ENCODE peak calls at places on chromosomes 5 and 9, in ten cellular contexts. One of them, this sample, is unnamed.

GRCh38 chr5:152688561-152689274 is 283.6 kb upstream of the NMUR2 start:
- DNase-seq in stromal cell of bone marrow: peak; percentile 83
- DNase-seq in T-cell: no peak
- DNase-seq in A549: peak; percentile 54
- DNase-seq in Daoy: peak; percentile 74
- DNase-seq in NCI-H1930: no peak
- DNase-seq in choroid plexus epithelial cell: peak; percentile 39
- DNase-seq in H54: peak; percentile 23
- DNase-seq in left cardiac atrium: peak; percentile 29
- DNase-seq in fibroblast of mammary gland: peak; percentile 95
- DNase-seq in this sample: peak; percentile 27

GRCh38 chr5:175840050-175840841 is 31.1 kb upstream of the CPLX2 start:
- DNase-seq in stromal cell of bone marrow: peak; percentile 2
- DNase-seq in T-cell: no peak
- DNase-seq in A549: peak; percentile 64
- DNase-seq in Daoy: no peak
- DNase-seq in NCI-H1930: no peak
- DNase-seq in choroid plexus epithelial cell: peak; percentile 61
- DNase-seq in H54: no peak
- DNase-seq in left cardiac atrium: no peak
- DNase-seq in fibroblast of mammary gland: peak; percentile 38
- DNase-seq in this sample: no peak

GRCh38 chr5:170892201-170892600 is 30.4 kb downstream of the RANBP17 start:
- DNase-seq in stromal cell of bone marrow: peak; percentile 15
- DNase-seq in T-cell: no peak
- DNase-seq in A549: no peak
- DNase-seq in Daoy: peak; percentile 72
- DNase-seq in NCI-H1930: no peak
- DNase-seq in choroid plexus epithelial cell: peak; percentile 85
- DNase-seq in H54: no peak
- DNase-seq in left cardiac atrium: no peak
- DNase-seq in fibroblast of mammary gland: peak; percentile 78
- DNase-seq in this sample: no peak

GRCh38 chr5:65871182-65871581 is 55.2 kb upstream of the ERBIN start:
- DNase-seq in stromal cell of bone marrow: no peak
- DNase-seq in T-cell: no peak
- DNase-seq in A549: peak; percentile 41
- DNase-seq in Daoy: peak; percentile 46
- DNase-seq in NCI-H1930: no peak
- DNase-seq in choroid plexus epithelial cell: peak; percentile 65
- DNase-seq in H54: no peak
- DNase-seq in left cardiac atrium: no peak
- DNase-seq in fibroblast of mammary gland: peak; percentile 49
- DNase-seq in this sample: no peak

GRCh38 chr5:93427316-93427715 is 153.7 kb downstream of the NR2F1-AS1 start:
- DNase-seq in stromal cell of bone marrow: no peak
- DNase-seq in T-cell: no peak
- DNase-seq in A549: no peak
- DNase-seq in Daoy: no peak
- DNase-seq in NCI-H1930: no peak
- DNase-seq in choroid plexus epithelial cell: no peak
- DNase-seq in H54: no peak
- DNase-seq in left cardiac atrium: no peak
- DNase-seq in fibroblast of mammary gland: no peak
- DNase-seq in this sample: no peak

GRCh38 chr9:17380126-17380861 is 198.6 kb upstream of the SH3GL2 start:
- DNase-seq in stromal cell of bone marrow: no peak
- DNase-seq in T-cell: no peak
- DNase-seq in A549: no peak
- DNase-seq in Daoy: no peak
- DNase-seq in NCI-H1930: no peak
- DNase-seq in choroid plexus epithelial cell: no peak
- DNase-seq in H54: no peak
- DNase-seq in left cardiac atrium: no peak
- DNase-seq in fibroblast of mammary gland: no peak
- DNase-seq in this sample: no peak

GRCh38 chr5:8956659-8957058 is 589.2 kb downstream of the SEMA5A start:
- DNase-seq in stromal cell of bone marrow: no peak
- DNase-seq in T-cell: no peak
- DNase-seq in A549: no peak
- DNase-seq in Daoy: no peak
- DNase-seq in NCI-H1930: no peak
- DNase-seq in choroid plexus epithelial cell: no peak
- DNase-seq in H54: no peak
- DNase-seq in left cardiac atrium: no peak
- DNase-seq in fibroblast of mammary gland: no peak
- DNase-seq in this sample: no peak

GRCh38 chr9:15513335-15513734 is 2.6 kb upstream of the PSIP1 start:
- DNase-seq in stromal cell of bone marrow: no peak
- DNase-seq in T-cell: no peak
- DNase-seq in A549: peak; percentile 53
- DNase-seq in Daoy: peak; percentile 9
- DNase-seq in NCI-H1930: no peak
- DNase-seq in choroid plexus epithelial cell: peak; percentile 28
- DNase-seq in H54: peak; percentile 14
- DNase-seq in left cardiac atrium: no peak
- DNase-seq in fibroblast of mammary gland: peak; percentile 27
- DNase-seq in this sample: no peak

GRCh38 chr5:76041863-76042262 is 41.3 kb upstream of the SV2C start:
- DNase-seq in stromal cell of bone marrow: no peak
- DNase-seq in T-cell: no peak
- DNase-seq in A549: no peak
- DNase-seq in Daoy: no peak
- DNase-seq in NCI-H1930: no peak
- DNase-seq in choroid plexus epithelial cell: no peak
- DNase-seq in H54: no peak
- DNase-seq in left cardiac atrium: no peak
- DNase-seq in fibroblast of mammary gland: no peak
- DNase-seq in this sample: no peak

GRCh38 chr9:73079326-73079725 is 72.3 kb upstream of the ANXA1 start:
- DNase-seq in stromal cell of bone marrow: no peak
- DNase-seq in T-cell: no peak
- DNase-seq in A549: peak; percentile 91
- DNase-seq in Daoy: no peak
- DNase-seq in NCI-H1930: no peak
- DNase-seq in choroid plexus epithelial cell: no peak
- DNase-seq in H54: no peak
- DNase-seq in left cardiac atrium: no peak
- DNase-seq in fibroblast of mammary gland: no peak
- DNase-seq in this sample: no peak

GRCh38 chr5:127333463-127333862 is 42.9 kb downstream of the MEGF10 start:
- DNase-seq in stromal cell of bone marrow: no peak
- DNase-seq in T-cell: no peak
- DNase-seq in A549: no peak
- DNase-seq in Daoy: no peak
- DNase-seq in NCI-H1930: no peak
- DNase-seq in choroid plexus epithelial cell: no peak
- DNase-seq in H54: no peak
- DNase-seq in left cardiac atrium: no peak
- DNase-seq in fibroblast of mammary gland: no peak
- DNase-seq in this sample: no peak

GRCh38 chr5:169870221-169870620 is 110.1 kb downstream of the INSYN2B start:
- DNase-seq in stromal cell of bone marrow: no peak
- DNase-seq in T-cell: no peak
- DNase-seq in A549: no peak
- DNase-seq in Daoy: no peak
- DNase-seq in NCI-H1930: no peak
- DNase-seq in choroid plexus epithelial cell: peak; percentile 39
- DNase-seq in H54: no peak
- DNase-seq in left cardiac atrium: no peak
- DNase-seq in fibroblast of mammary gland: peak; percentile 18
- DNase-seq in this sample: no peak

GRCh38 chr5:113378960-113379541 is 55.7 kb downstream of the TSSK1B start:
- DNase-seq in stromal cell of bone marrow: peak; percentile 36
- DNase-seq in T-cell: peak; percentile 33
- DNase-seq in A549: peak; percentile 56
- DNase-seq in Daoy: peak; percentile 58
- DNase-seq in NCI-H1930: no peak
- DNase-seq in choroid plexus epithelial cell: peak; percentile 81
- DNase-seq in H54: peak; percentile 18
- DNase-seq in left cardiac atrium: peak; percentile 44
- DNase-seq in fibroblast of mammary gland: peak; percentile 65
- DNase-seq in this sample: no peak

GRCh38 chr5:133552925-133553525 is 59.3 kb downstream of the FSTL4 start:
- DNase-seq in stromal cell of bone marrow: no peak
- DNase-seq in T-cell: peak; percentile 41
- DNase-seq in A549: peak; percentile 61
- DNase-seq in Daoy: peak; percentile 68
- DNase-seq in NCI-H1930: no peak
- DNase-seq in choroid plexus epithelial cell: peak; percentile 65
- DNase-seq in H54: peak; percentile 57
- DNase-seq in left cardiac atrium: peak; percentile 56
- DNase-seq in fibroblast of mammary gland: peak; percentile 46
- DNase-seq in this sample: no peak

GRCh38 chr5:37665889-37666288 is 174.0 kb downstream of the GDNF start:
- DNase-seq in stromal cell of bone marrow: no peak
- DNase-seq in T-cell: no peak
- DNase-seq in A549: no peak
- DNase-seq in Daoy: peak; percentile 53
- DNase-seq in NCI-H1930: no peak
- DNase-seq in choroid plexus epithelial cell: no peak
- DNase-seq in H54: no peak
- DNase-seq in left cardiac atrium: peak; percentile 66
- DNase-seq in fibroblast of mammary gland: no peak
- DNase-seq in this sample: no peak

GRCh38 chr9:22047596-22047995 is 38.5 kb upstream of the CDKN2B start:
- DNase-seq in stromal cell of bone marrow: no peak
- DNase-seq in T-cell: no peak
- DNase-seq in A549: no peak
- DNase-seq in Daoy: no peak
- DNase-seq in NCI-H1930: no peak
- DNase-seq in choroid plexus epithelial cell: no peak
- DNase-seq in H54: no peak
- DNase-seq in left cardiac atrium: no peak
- DNase-seq in fibroblast of mammary gland: no peak
- DNase-seq in this sample: no peak

This sample was measured in breast epithelium.